ENCODE peak calls at places on chromosomes 12 and 14, in five cellular contexts. One of them, this sample, is unnamed.

GRCh38 chr14:33057585-33057984 is 118.9 kb downstream of the NPAS3 start:
- DNase-seq in IMR-90: no peak
- DNase-seq in trophoblast cell: no peak
- DNase-seq in H1: no peak
- DNase-seq in neuronal stem cell: no peak
- DNase-seq in this sample: no peak

GRCh38 chr14:97824218-97824617 is 1027.0 kb downstream of the VRK1 start:
- DNase-seq in neuronal stem cell: no peak
- DNase-seq in H1: no peak
- DNase-seq in IMR-90: no peak
- DNase-seq in trophoblast cell: no peak
- DNase-seq in this sample: no peak

GRCh38 chr12:57755454-57756372 is 810 bp downstream of the MARCHF9 start:
- DNase-seq in IMR-90: no peak
- DNase-seq in H1: no peak
- DNase-seq in neuronal stem cell: no peak
- DNase-seq in trophoblast cell: no peak
- DNase-seq in this sample: no peak

GRCh38 chr12:32918890-32919791 is 22.6 kb upstream of the PKP2 start:
- DNase-seq in neuronal stem cell: no peak
- DNase-seq in H1: no peak
- DNase-seq in IMR-90: peak; percentile 27
- DNase-seq in trophoblast cell: peak; percentile 35
- DNase-seq in this sample: no peak

GRCh38 chr12:72872488-72872887 is 600.3 kb downstream of the TRHDE start:
- DNase-seq in neuronal stem cell: no peak
- DNase-seq in IMR-90: no peak
- DNase-seq in trophoblast cell: no peak
- DNase-seq in H1: no peak
- DNase-seq in this sample: no peak

GRCh38 chr14:94139421-94139820 is 10.0 kb upstream of the IFI27L2 start:
- DNase-seq in IMR-90: no peak
- DNase-seq in H1: no peak
- DNase-seq in neuronal stem cell: no peak
- DNase-seq in trophoblast cell: no peak
- DNase-seq in this sample: no peak

GRCh38 chr12:69059465-69060457 is 126.8 kb upstream of the CPM start:
- DNase-seq in IMR-90: peak; percentile 96
- DNase-seq in H1: no peak
- DNase-seq in trophoblast cell: peak; percentile 24
- DNase-seq in neuronal stem cell: no peak
- DNase-seq in this sample: no peak

GRCh38 chr14:61503167-61503801 is 181.9 kb downstream of the PRKCH start:
- DNase-seq in neuronal stem cell: no peak
- DNase-seq in H1: no peak
- DNase-seq in IMR-90: peak; percentile 33
- DNase-seq in trophoblast cell: no peak
- DNase-seq in this sample: no peak

GRCh38 chr14:86788229-86788628 is 1204.8 kb downstream of the GALC start:
- DNase-seq in H1: no peak
- DNase-seq in IMR-90: peak; percentile 47
- DNase-seq in neuronal stem cell: no peak
- DNase-seq in trophoblast cell: no peak
- DNase-seq in this sample: no peak

GRCh38 chr12:2494490-2495192 is 300.1 kb upstream of the FKBP4 start:
- DNase-seq in H1: no peak
- DNase-seq in IMR-90: no peak
- DNase-seq in trophoblast cell: no peak
- DNase-seq in neuronal stem cell: no peak
- DNase-seq in this sample: no peak

GRCh38 chr14:101508196-101508947 is 52.9 kb upstream of the DIO3 start:
- DNase-seq in IMR-90: no peak
- DNase-seq in neuronal stem cell: no peak
- DNase-seq in H1: no peak
- DNase-seq in trophoblast cell: no peak
- DNase-seq in this sample: no peak

GRCh38 chr12:6563448-6564050 is 4.5 kb downstream of the NOP2 start:
- DNase-seq in IMR-90: peak; percentile 40
- DNase-seq in neuronal stem cell: peak; percentile 56
- DNase-seq in trophoblast cell: no peak
- DNase-seq in H1: no peak
- DNase-seq in this sample: peak; percentile 77

GRCh38 chr12:52601671-52602070 is 408 bp upstream of the KRT72 start:
- DNase-seq in H1: no peak
- DNase-seq in neuronal stem cell: no peak
- DNase-seq in IMR-90: no peak
- DNase-seq in trophoblast cell: no peak
- DNase-seq in this sample: peak; percentile 20

GRCh38 chr12:49750994-49751393 is 9.6 kb downstream of the TMBIM6 start:
- DNase-seq in neuronal stem cell: no peak
- DNase-seq in IMR-90: no peak
- DNase-seq in H1: no peak
- DNase-seq in trophoblast cell: no peak
- DNase-seq in this sample: no peak

GRCh38 chr14:88630565-88630964 is 67.7 kb downstream of the ZC3H14 start:
- DNase-seq in H1: no peak
- DNase-seq in trophoblast cell: peak; percentile 53
- DNase-seq in IMR-90: peak; percentile 77
- DNase-seq in neuronal stem cell: no peak
- DNase-seq in this sample: no peak

GRCh38 chr14:88322505-88323085 is 474 bp downstream of the KCNK10 start:
- DNase-seq in H1: no peak
- DNase-seq in neuronal stem cell: no peak
- DNase-seq in trophoblast cell: no peak
- DNase-seq in IMR-90: no peak
- DNase-seq in this sample: no peak

GRCh38 chr14:36773136-36773540 is 111.5 kb downstream of the PAX9 start:
- DNase-seq in trophoblast cell: peak; percentile 38
- DNase-seq in IMR-90: peak; percentile 15
- DNase-seq in H1: no peak
- DNase-seq in neuronal stem cell: no peak
- DNase-seq in this sample: no peak

GRCh38 chr14:35835208-35835982 is 9.3 kb downstream of the BRMS1L start:
- DNase-seq in neuronal stem cell: no peak
- DNase-seq in IMR-90: no peak
- DNase-seq in H1: no peak
- DNase-seq in trophoblast cell: no peak
- DNase-seq in this sample: no peak

GRCh38 chr12:81942588-81942987 is 183.4 kb upstream of the PPFIA2 start:
- DNase-seq in trophoblast cell: no peak
- DNase-seq in H1: no peak
- DNase-seq in neuronal stem cell: no peak
- DNase-seq in IMR-90: no peak
- DNase-seq in this sample: no peak

GRCh38 chr12:101501410-101502045 is 26.4 kb downstream of the SPIC start:
- DNase-seq in IMR-90: peak; percentile 5
- DNase-seq in H1: no peak
- DNase-seq in trophoblast cell: peak; percentile 52
- DNase-seq in neuronal stem cell: no peak
- DNase-seq in this sample: no peak

GRCh38 chr12:131759176-131759575 is 48.3 kb downstream of the SFSWAP start:
- DNase-seq in H1: no peak
- DNase-seq in neuronal stem cell: no peak
- DNase-seq in IMR-90: no peak
- DNase-seq in trophoblast cell: no peak
- DNase-seq in this sample: no peak

GRCh38 chr12:66929121-66929520 is 250.2 kb upstream of the GRIP1 start:
- DNase-seq in IMR-90: no peak
- DNase-seq in neuronal stem cell: no peak
- DNase-seq in H1: no peak
- DNase-seq in trophoblast cell: no peak
- DNase-seq in this sample: no peak

GRCh38 chr12:80325167-80325959 is 118.7 kb upstream of the PTPRQ start:
- DNase-seq in H1: no peak
- DNase-seq in IMR-90: no peak
- DNase-seq in trophoblast cell: no peak
- DNase-seq in neuronal stem cell: no peak
- DNase-seq in this sample: peak; percentile 40

GRCh38 chr12:56955631-56956256 is 1.7 kb downstream of the RDH16 start:
- DNase-seq in neuronal stem cell: no peak
- DNase-seq in IMR-90: peak; percentile 22
- DNase-seq in H1: no peak
- DNase-seq in trophoblast cell: no peak
- DNase-seq in this sample: no peak

GRCh38 chr12:108570743-108571603 is 8.6 kb downstream of the ISCU start:
- DNase-seq in neuronal stem cell: no peak
- DNase-seq in trophoblast cell: no peak
- DNase-seq in IMR-90: peak; percentile 67
- DNase-seq in H1: no peak
- DNase-seq in this sample: no peak

GRCh38 chr12:14700935-14701334 is 4.5 kb upstream of the GUCY2C start:
- DNase-seq in H1: no peak
- DNase-seq in IMR-90: no peak
- DNase-seq in trophoblast cell: no peak
- DNase-seq in neuronal stem cell: no peak
- DNase-seq in this sample: no peak

GRCh38 chr14:101961746-101962502 is 2.4 kb upstream of the DYNC1H1 start:
- DNase-seq in trophoblast cell: no peak
- DNase-seq in neuronal stem cell: no peak
- DNase-seq in IMR-90: no peak
- DNase-seq in H1: no peak
- DNase-seq in this sample: no peak

GRCh38 chr12:92363295-92364146 is 217.9 kb upstream of the BTG1 start:
- DNase-seq in neuronal stem cell: no peak
- DNase-seq in trophoblast cell: no peak
- DNase-seq in IMR-90: peak; percentile 4
- DNase-seq in H1: no peak
- DNase-seq in this sample: no peak

GRCh38 chr12:75550401-75550851 is 39.0 kb upstream of the KRR1 start:
- DNase-seq in IMR-90: peak; percentile 29
- DNase-seq in trophoblast cell: no peak
- DNase-seq in neuronal stem cell: no peak
- DNase-seq in H1: no peak
- DNase-seq in this sample: no peak

GRCh38 chr12:121812320-121812871 is 8.6 kb downstream of the SETD1B start:
- DNase-seq in H1: no peak
- DNase-seq in neuronal stem cell: peak; percentile 58
- DNase-seq in trophoblast cell: no peak
- DNase-seq in IMR-90: peak; percentile 64
- DNase-seq in this sample: peak; percentile 91

GRCh38 chr12:47799357-47799955 is 20.2 kb downstream of the HDAC7 start:
- DNase-seq in trophoblast cell: no peak
- DNase-seq in IMR-90: no peak
- DNase-seq in neuronal stem cell: no peak
- DNase-seq in H1: no peak
- DNase-seq in this sample: no peak

GRCh38 chr12:84191779-84192178 is 720.8 kb downstream of the SLC6A15 start:
- DNase-seq in trophoblast cell: no peak
- DNase-seq in neuronal stem cell: no peak
- DNase-seq in IMR-90: no peak
- DNase-seq in H1: no peak
- DNase-seq in this sample: no peak

GRCh38 chr12:2625267-2625666 is 169.5 kb upstream of the FKBP4 start:
- DNase-seq in H1: no peak
- DNase-seq in IMR-90: no peak
- DNase-seq in trophoblast cell: peak; percentile 55
- DNase-seq in neuronal stem cell: no peak
- DNase-seq in this sample: peak; percentile 56

GRCh38 chr12:43957732-43958131 is 121.9 kb downstream of the TMEM117 start:
- DNase-seq in IMR-90: peak; percentile 67
- DNase-seq in trophoblast cell: peak; percentile 7
- DNase-seq in neuronal stem cell: peak; percentile 49
- DNase-seq in H1: no peak
- DNase-seq in this sample: no peak

GRCh38 chr12:62604373-62604772 is 137.7 kb downstream of the MON2 start:
- DNase-seq in H1: no peak
- DNase-seq in IMR-90: no peak
- DNase-seq in neuronal stem cell: no peak
- DNase-seq in trophoblast cell: no peak
- DNase-seq in this sample: no peak

GRCh38 chr12:62603061-62603810 is 136.6 kb downstream of the MON2 start:
- DNase-seq in IMR-90: peak; percentile 89
- DNase-seq in H1: peak; percentile 44
- DNase-seq in neuronal stem cell: peak; percentile 82
- DNase-seq in trophoblast cell: peak; percentile 89
- DNase-seq in this sample: peak; percentile 84

GRCh38 chr12:62602445-62603060 is 135.9 kb downstream of the MON2 start:
- DNase-seq in IMR-90: peak; percentile 90
- DNase-seq in H1: peak; percentile 79
- DNase-seq in neuronal stem cell: peak; percentile 91
- DNase-seq in trophoblast cell: peak; percentile 94
- DNase-seq in this sample: peak; percentile 93

GRCh38 chr12:62604856-62605255 is 138.2 kb downstream of the MON2 start:
- DNase-seq in trophoblast cell: no peak
- DNase-seq in IMR-90: peak; percentile 35
- DNase-seq in H1: no peak
- DNase-seq in neuronal stem cell: no peak
- DNase-seq in this sample: no peak

GRCh38 chr12:62603811-62604098 is 137.1 kb downstream of the MON2 start:
- DNase-seq in IMR-90: no peak
- DNase-seq in H1: no peak
- DNase-seq in trophoblast cell: no peak
- DNase-seq in neuronal stem cell: no peak
- DNase-seq in this sample: no peak
- H4K91ac ChIP-seq in IMR-90: peak overlapping the region; percentile 98
- H4K91ac ChIP-seq in H1: peak overlapping the region; percentile 94
- H4K91ac ChIP-seq in trophoblast cell: peak overlapping the region; percentile 95
- H4K91ac ChIP-seq in neuronal stem cell: peak overlapping the region; percentile 98
- H4K91ac ChIP-seq in this sample: peak overlapping the region; percentile 29

GRCh38 chr12:26112232-26112631 is 12.6 kb downstream of the BHLHE41 start:
- DNase-seq in IMR-90: no peak
- DNase-seq in H1: no peak
- DNase-seq in trophoblast cell: no peak
- DNase-seq in neuronal stem cell: no peak
- DNase-seq in this sample: no peak
- H3K4me1 ChIP-seq in IMR-90: peaks cover 4% of the 10 kb centered on the region
- H3K4me1 ChIP-seq in H1: no peaks in the 10 kb centered on the region
- H3K4me1 ChIP-seq in trophoblast cell: peaks cover 4% of the 10 kb centered on the region
- H3K4me1 ChIP-seq in neuronal stem cell: peaks cover 9% of the 10 kb centered on the region
- H3K4me1 ChIP-seq in this sample: peaks cover 4% of the 10 kb centered on the region

DNA sequence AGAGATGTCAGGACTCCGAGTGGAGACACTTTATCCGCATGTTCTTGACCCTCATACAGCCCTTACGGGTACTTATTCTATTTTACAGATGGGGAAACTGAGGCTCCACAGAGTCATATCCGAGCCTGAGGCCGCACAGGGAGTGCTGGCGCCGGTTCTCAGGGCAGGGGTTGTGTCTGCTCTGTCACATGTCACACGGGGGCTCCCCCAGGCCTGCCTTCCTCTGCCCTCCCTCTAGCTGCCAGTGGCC is 988 bp upstream of the INF2 start:
- DNase-seq in H1: no peak
- DNase-seq in IMR-90: no peak
- DNase-seq in neuronal stem cell: no peak
- DNase-seq in trophoblast cell: no peak
- DNase-seq in this sample: no peak
- H4K91ac ChIP-seq in H1: no peak overlapping the region
- H4K91ac ChIP-seq in IMR-90: peak overlapping the region; percentile 74
- H4K91ac ChIP-seq in neuronal stem cell: no peak overlapping the region
- H4K91ac ChIP-seq in trophoblast cell: peak overlapping the region; percentile 87
- H4K91ac ChIP-seq in this sample: no peak overlapping the region

DNA sequence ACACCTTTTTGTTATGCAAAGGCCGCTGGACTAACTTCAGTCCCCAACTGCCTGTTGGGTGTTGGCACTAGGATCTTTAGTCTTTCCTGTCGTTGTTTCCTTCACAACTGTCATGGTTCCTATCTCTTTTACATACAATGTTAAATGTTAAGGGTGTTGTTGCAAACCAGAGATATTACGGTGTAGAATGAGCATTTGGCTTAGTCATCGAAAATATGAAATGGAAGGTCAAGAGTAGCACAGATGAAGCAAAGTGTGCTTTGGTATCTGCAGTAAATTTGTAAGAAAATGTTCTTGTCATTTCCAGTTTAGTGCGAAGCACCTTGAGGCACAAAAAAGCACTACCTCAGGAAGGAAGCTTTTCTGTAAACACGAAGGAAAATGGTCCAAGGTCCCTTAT is 751.3 kb upstream of the LRFN5 start:
- DNase-seq in H1: no peak
- DNase-seq in IMR-90: no peak
- DNase-seq in neuronal stem cell: no peak
- DNase-seq in trophoblast cell: no peak
- DNase-seq in this sample: no peak
- H3K4me1 ChIP-seq in H1: no peaks in the 10 kb centered on the region
- H3K4me1 ChIP-seq in IMR-90: no peaks in the 10 kb centered on the region
- H3K4me1 ChIP-seq in neuronal stem cell: no peaks in the 10 kb centered on the region
- H3K4me1 ChIP-seq in trophoblast cell: no peaks in the 10 kb centered on the region
- H3K4me1 ChIP-seq in this sample: no peaks in the 10 kb centered on the region

This sample was measured in H9.